ENCODE peak calls at places on chromosomes 3 and 15, in four cellular contexts. Q is pancreas, M is breast epithelium, R is choroid plexus epithelial cell. V is an unnamed sample.

GRCh38 chr3:55014081-55014480 is 86.2 kb upstream of the LRTM1 start:
- DNase-seq in Q (no peak), M (no peak), R (no peak), V (no peak)

GRCh38 chr15:48642795-48643194 is 2.7 kb downstream of the FBN1 start:
- DNase-seq in Q (no peak), M (no peak), R (no peak), V (no peak)

GRCh38 chr3:115092220-115092791 is 54.8 kb downstream of the ZBTB20 start:
- DNase-seq in Q (peak), M (peak), R (peak), V (peak)

GRCh38 chr3:149783576-149783975 is 8.8 kb downstream of the ANKUB1 start:
- DNase-seq in Q (no peak), M (no peak), R (peak), V (no peak)

GRCh38 chr3:29475305-29475825 is 194.5 kb downstream of the RBMS3 start:
- DNase-seq in Q (no peak), M (no peak), R (no peak), V (no peak)

GRCh38 chr15:62173215-62173614 is 8.1 kb upstream of the C2CD4B start:
- DNase-seq in Q (no peak), M (no peak), R (peak), V (no peak)

GRCh38 chr3:114566162-114566755 is 272.4 kb downstream of the TIGIT start:
- DNase-seq in Q (no peak), M (no peak), R (no peak), V (no peak)

GRCh38 chr3:13023251-13024055 is 49.8 kb downstream of the IQSEC1 start:
- DNase-seq in Q (no peak), M (no peak), R (peak), V (no peak)

GRCh38 chr15:40197434-40197833 is 36.6 kb downstream of the BUB1B start:
- DNase-seq in Q (no peak), M (no peak), R (no peak), V (no peak)

GRCh38 chr3:105876745-105877624 is 8.2 kb upstream of the CBLB start:
- DNase-seq in Q (no peak), M (no peak), R (peak), V (no peak)

GRCh38 chr3:115922681-115923347 is 299.5 kb downstream of the GAP43 start:
- DNase-seq in Q (no peak), M (no peak), R (peak), V (no peak)

GRCh38 chr3:147906275-147906674 is 497.1 kb downstream of the ZIC1 start:
- DNase-seq in Q (no peak), M (no peak), R (peak), V (no peak)

GRCh38 chr3:143001034-143001368 is 369 bp upstream of the U2SURP start:
- DNase-seq in Q (no peak), M (no peak), R (no peak), V (no peak)

GRCh38 chr3:38138347-38139190 is at the start of gene MYD88:
- DNase-seq in Q (peak), M (peak), R (peak), V (peak)

GRCh38 chr15:55742498-55742926 is 440 bp downstream of the PRTG start:
- DNase-seq in Q (peak), M (no peak), R (peak), V (peak)

GRCh38 chr15:60696523-60696859 is 217.5 kb upstream of the ICE2 start:
- DNase-seq in Q (no peak), M (no peak), R (no peak), V (no peak)

GRCh38 chr3:75035146-75035545 is 420.7 kb upstream of the CNTN3 start:
- DNase-seq in Q (no peak), M (no peak), R (no peak), V (no peak)

GRCh38 chr3:53188720-53189119 is 27.7 kb downstream of the PRKCD start:
- DNase-seq in Q (no peak), M (no peak), R (no peak), V (no peak)

GRCh38 chr15:57925650-57926049 is 139.9 kb downstream of the ALDH1A2 start:
- DNase-seq in Q (no peak), M (no peak), R (no peak), V (no peak)

GRCh38 chr3:62567097-62568021 is 194.0 kb upstream of the FEZF2 start:
- DNase-seq in Q (no peak), M (no peak), R (peak), V (peak)

GRCh38 chr3:31981206-31982181 is at the start of the genes OSBPL10 and ZNF860:
- DNase-seq in Q (peak), M (peak), R (peak), V (peak)

GRCh38 chr15:79283252-79284048 is 928 bp downstream of the ANKRD34C start:
- DNase-seq in Q (peak), M (no peak), R (peak), V (peak)

GRCh38 chr15:76234337-76234889 is 76.9 kb downstream of the ETFA start:
- DNase-seq in Q (no peak), M (no peak), R (no peak), V (no peak)

GRCh38 chr3:127059032-127059560 is 76.2 kb downstream of the PLXNA1 start:
- DNase-seq in Q (no peak), M (no peak), R (no peak), V (no peak)

GRCh38 chr3:89278305-89278704 is 170.9 kb downstream of the EPHA3 start:
- DNase-seq in Q (peak), M (no peak), R (peak), V (no peak)

GRCh38 chr3:159629329-159630084 is 359.1 kb upstream of the IL12A start:
- DNase-seq in Q (no peak), M (no peak), R (no peak), V (no peak)

GRCh38 chr3:65006300-65006739 is 318.5 kb upstream of the ADAMTS9 start:
- DNase-seq in Q (no peak), M (no peak), R (peak), V (no peak)

GRCh38 chr3:117435481-117435880 is 725.9 kb downstream of the TUSC7 start:
- DNase-seq in Q (no peak), M (no peak), R (no peak), V (no peak)

GRCh38 chr3:117443014-117443413 is 733.4 kb downstream of the TUSC7 start:
- DNase-seq in Q (no peak), M (no peak), R (peak), V (no peak)

GRCh38 chr3:117444175-117444574 is 734.6 kb downstream of the TUSC7 start:
- DNase-seq in Q (no peak), M (no peak), R (no peak), V (no peak)

GRCh38 chr3:117441851-117442250 is 732.3 kb downstream of the TUSC7 start:
- DNase-seq in Q (no peak), M (no peak), R (no peak), V (no peak)

GRCh38 chr3:117439812-117440211 is 730.2 kb downstream of the TUSC7 start:
- DNase-seq in Q (peak), M (no peak), R (peak), V (no peak)
- TF ChIP-seq CTCF in Q (no peak), M (no peak), R (peak), V (peak)

GRCh38 chr15:67884009-67884408 is 44.2 kb upstream of the RNU6-1 start:
- DNase-seq in Q (no peak), M (no peak), R (no peak), V (no peak)
- H3K4me3 ChIP-seq in Q (peak), M (peak), R (no peak), V (peak)

DNA sequence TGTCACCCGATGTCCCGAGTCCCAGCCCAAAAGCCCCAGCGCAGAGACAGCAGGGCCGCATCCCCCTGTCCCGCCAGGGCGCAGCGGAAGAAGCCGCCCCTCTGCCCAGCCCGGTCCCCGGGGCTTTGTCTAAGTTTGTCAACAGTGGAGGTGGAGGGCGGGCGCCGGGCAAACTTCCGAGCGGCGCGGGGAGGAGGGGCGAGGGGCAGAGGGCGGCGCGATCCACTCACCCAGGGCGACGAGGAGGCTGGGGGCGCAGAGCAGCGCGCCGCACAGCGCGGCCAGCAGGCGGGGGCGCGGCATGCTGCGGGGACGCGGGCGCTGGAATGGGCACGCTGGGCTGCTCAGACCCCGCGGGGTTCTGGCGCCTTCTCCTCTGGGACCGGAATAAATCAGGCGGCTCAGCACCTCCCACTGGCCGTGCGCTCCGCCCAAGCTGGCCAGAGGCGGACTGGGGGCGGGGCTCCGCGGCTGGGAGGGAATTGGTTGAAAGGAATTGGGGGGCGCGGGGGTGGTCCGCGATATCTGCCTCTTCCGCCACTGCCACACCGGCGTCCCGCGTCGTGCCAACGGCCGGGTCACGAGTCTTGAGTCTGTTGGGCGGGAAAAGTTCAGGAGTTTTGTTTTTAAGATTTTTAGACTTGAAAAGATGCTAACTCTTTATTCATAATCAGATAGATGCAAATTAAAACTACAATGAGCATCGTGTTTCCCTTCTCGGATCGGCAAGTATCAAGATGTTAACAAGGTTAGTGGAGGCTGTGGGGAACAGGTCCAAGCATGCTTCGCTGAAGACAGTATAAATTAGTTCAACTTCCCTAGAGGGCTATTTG is at the start of gene MFGE8:
- DNase-seq in Q (peak), M (peak), R (peak), V (no peak)
- TF ChIP-seq CTCF in Q (no peak), M (no peak), R (no peak), V (peak)

GRCh38 chr3:56238299-56238698 is 230.0 kb downstream of the ERC2 start:
- DNase-seq in Q (no peak), M (no peak), R (no peak), V (no peak)
- H3K4me3 ChIP-seq in Q (no peak), M (no peak), R (no peak), V (no peak)

GRCh38 chr3:94336076-94336741 is 273.3 kb downstream of the NSUN3 start:
- DNase-seq in Q (no peak), M (no peak), R (peak), V (no peak)
- TF ChIP-seq CTCF in Q (no peak), M (no peak), R (peak), V (peak)

GRCh38 chr3:197450295-197450694 is 105.5 kb downstream of the BDH1 start:
- DNase-seq in Q (no peak), M (no peak), R (no peak), V (no peak)
- H3K4me3 ChIP-seq in Q (no peak), M (no peak), R (no peak), V (no peak)

GRCh38 chr3:191220908-191221307 is 21.9 kb downstream of the OSTN start:
- DNase-seq in Q (no peak), M (no peak), R (peak), V (no peak)
- TF ChIP-seq CTCF in Q (no peak), M (no peak), R (peak), V (no peak)

GRCh38 chr3:196192036-196193001 is 18.9 kb downstream of the ZDHHC19 start:
- DNase-seq in Q (no peak), M (no peak), R (no peak), V (peak)

GRCh38 chr3:196194542-196194915 is 16.7 kb downstream of the ZDHHC19 start:
- DNase-seq in Q (no peak), M (no peak), R (no peak), V (no peak)

GRCh38 chr3:196195664-196196255 is 15.4 kb downstream of the ZDHHC19 start:
- DNase-seq in Q (no peak), M (no peak), R (no peak), V (no peak)

GRCh38 chr3:196193738-196194541 is 17.3 kb downstream of the ZDHHC19 start:
- DNase-seq in Q (peak), M (no peak), R (no peak), V (no peak)

GRCh38 chr3:196193037-196193737 is 18.0 kb downstream of the ZDHHC19 start:
- DNase-seq in Q (no peak), M (no peak), R (no peak), V (no peak)
- H3K4me3 ChIP-seq in Q (no peak), M (no peak), R (no peak), V (no peak)

DNA sequence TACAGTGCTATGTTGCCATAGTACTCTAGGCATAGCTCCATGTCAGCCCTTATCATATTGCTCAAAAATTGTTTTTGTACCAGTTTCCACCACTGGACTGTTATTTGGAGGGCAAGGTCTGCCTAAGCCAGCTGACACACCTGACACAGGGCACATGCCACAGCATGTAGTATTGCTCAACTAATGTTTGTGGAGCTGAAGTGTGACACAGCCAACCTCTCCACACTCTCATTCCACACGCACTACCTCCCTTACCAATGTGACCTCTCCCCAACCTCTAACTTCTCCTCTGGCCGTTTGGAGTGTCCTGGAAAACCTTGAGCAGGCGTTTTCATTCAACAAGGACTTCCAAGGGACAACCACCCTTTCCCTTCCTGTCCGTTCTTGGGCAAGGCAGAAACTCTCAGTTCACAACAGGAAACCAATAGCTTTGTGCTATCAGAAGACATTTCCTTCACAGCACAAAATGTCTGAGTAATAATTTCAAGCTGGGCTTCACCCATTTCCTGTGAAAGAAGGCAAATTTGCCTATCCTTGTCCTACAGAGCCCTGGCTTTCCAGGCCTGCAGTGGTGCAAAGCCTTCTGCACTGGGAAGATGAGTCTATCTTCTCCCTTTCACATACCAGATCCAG is 38.4 kb downstream of the TLNRD1 start:
- DNase-seq in Q (peak), M (no peak), R (no peak), V (no peak)
- TF ChIP-seq CTCF in Q (no peak), M (no peak), R (no peak), V (no peak)

GRCh38 chr3:78765671-78766485 is 1001.9 kb downstream of the ROBO1 start:
- DNase-seq in Q (no peak), M (no peak), R (no peak), V (no peak)

GRCh38 chr3:78757734-78758133 is 1010.1 kb downstream of the ROBO1 start:
- DNase-seq in Q (no peak), M (no peak), R (no peak), V (no peak)

GRCh38 chr3:78764634-78765033 is 1003.2 kb downstream of the ROBO1 start:
- DNase-seq in Q (no peak), M (no peak), R (no peak), V (no peak)

GRCh38 chr3:78762121-78762520 is 1005.7 kb downstream of the ROBO1 start:
- DNase-seq in Q (no peak), M (no peak), R (no peak), V (no peak)
- H3K4me3 ChIP-seq in Q (no peak), M (no peak), R (no peak), V (no peak)

V was measured in dorsolateral prefrontal cortex.